ENCODE peak calls at places on chromosomes 6 and 20, in four cellular contexts. P is CD4-positive, alpha-beta T cell; D is B cell; Y is thoracic aorta. S is an unnamed sample.

GRCh38 chr6:36368921-36369880 is 18.3 kb downstream of the ETV7 start:
- DNase-seq in D (no peak), P (no peak), Y (no peak), S (no peak)

GRCh38 chr6:45555981-45556771 is 178.4 kb upstream of the SUPT3H start:
- DNase-seq in Y (no peak), D (no peak), P (no peak), S (no peak)

GRCh38 chr20:41358230-41358629 is 8.4 kb downstream of the EMILIN3 start:
- DNase-seq in D (no peak), Y (no peak), P (no peak), S (no peak)

GRCh38 chr20:2133318-2134183 is 31.9 kb downstream of the STK35 start:
- DNase-seq in D (no peak), P (no peak), Y (no peak), S (no peak)

GRCh38 chr6:64553414-64553813 is 917.8 kb downstream of the PHF3 start:
- DNase-seq in D (no peak), P (no peak), Y (no peak), S (no peak)

GRCh38 chr6:4402477-4402976 is 267.2 kb upstream of the ECI2 start:
- DNase-seq in P (no peak), Y (peak; percentile 15), D (no peak), S (no peak)

GRCh38 chr20:25553819-25554296 is 31.5 kb downstream of the NINL start:
- DNase-seq in Y (no peak), P (no peak), D (no peak), S (no peak)

GRCh38 chr6:20946037-20946436 is 411.8 kb downstream of the CDKAL1 start:
- DNase-seq in P (no peak), D (no peak), Y (no peak), S (no peak)

GRCh38 chr20:33894798-33895197 is 83.7 kb downstream of the CHMP4B start:
- DNase-seq in D (no peak), Y (no peak), P (no peak), S (no peak)

GRCh38 chr6:9388596-9388995 is 953.3 kb upstream of the SLC35B3 start:
- DNase-seq in P (no peak), D (no peak), Y (no peak), S (no peak)

GRCh38 chr20:35743693-35744491 is 1.8 kb upstream of the RBM39 start:
- DNase-seq in D (no peak), P (no peak), Y (no peak), S (no peak)

GRCh38 chr20:50574586-50574985 is 64.4 kb downstream of the PTPN1 start:
- DNase-seq in Y (no peak), D (no peak), P (no peak), S (no peak)

GRCh38 chr6:83592770-83593394 is 80.5 kb downstream of the PRSS35 start:
- DNase-seq in D (no peak), P (no peak), Y (no peak), S (no peak)

GRCh38 chr20:59481082-59482018 is 123.0 kb upstream of the PHACTR3 start:
- DNase-seq in P (no peak), Y (no peak), D (no peak), S (no peak)

GRCh38 chr6:143270026-143270425 is 180.5 kb downstream of the ADAT2 start:
- DNase-seq in D (no peak), Y (no peak), P (no peak), S (no peak)

DNA sequence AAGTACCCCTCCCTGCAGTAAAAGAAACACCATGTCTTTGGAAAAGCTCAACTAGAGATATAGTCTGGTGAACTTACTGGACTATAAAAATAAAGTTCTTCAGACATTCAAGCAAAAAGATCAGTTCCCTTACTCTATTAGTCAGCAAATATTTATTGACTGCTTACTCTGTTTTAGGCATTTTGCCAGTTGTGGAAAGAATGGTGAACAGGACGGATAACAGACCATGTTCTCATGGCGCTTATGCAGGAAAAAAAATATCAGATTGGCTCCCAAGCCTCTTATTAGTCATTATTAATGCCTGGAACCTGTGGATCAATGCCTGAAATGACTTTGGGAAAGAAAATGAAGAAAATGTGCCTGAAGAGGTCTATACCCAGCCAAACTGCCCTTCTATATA is 282.2 kb upstream of the EPHA7 start:
- DNase-seq in P (no peak), D (no peak), Y (no peak), S (no peak)
- TF ChIP-seq CTCF in P (no peak), D (no peak), Y (no peak), S (no peak)

GRCh38 chr6:161104966-161105365 is 113.4 kb downstream of the MAP3K4 start:
- DNase-seq in D (no peak), P (no peak), Y (no peak), S (no peak)

GRCh38 chr6:161101517-161101916 is 109.9 kb downstream of the MAP3K4 start:
- DNase-seq in D (no peak), Y (no peak), P (no peak), S (no peak)

GRCh38 chr6:161095916-161096315 is 104.3 kb downstream of the MAP3K4 start:
- DNase-seq in P (no peak), D (no peak), Y (no peak), S (no peak)

GRCh38 chr6:161103475-161103874 is 111.9 kb downstream of the MAP3K4 start:
- DNase-seq in P (no peak), Y (no peak), D (no peak), S (no peak)

DNA sequence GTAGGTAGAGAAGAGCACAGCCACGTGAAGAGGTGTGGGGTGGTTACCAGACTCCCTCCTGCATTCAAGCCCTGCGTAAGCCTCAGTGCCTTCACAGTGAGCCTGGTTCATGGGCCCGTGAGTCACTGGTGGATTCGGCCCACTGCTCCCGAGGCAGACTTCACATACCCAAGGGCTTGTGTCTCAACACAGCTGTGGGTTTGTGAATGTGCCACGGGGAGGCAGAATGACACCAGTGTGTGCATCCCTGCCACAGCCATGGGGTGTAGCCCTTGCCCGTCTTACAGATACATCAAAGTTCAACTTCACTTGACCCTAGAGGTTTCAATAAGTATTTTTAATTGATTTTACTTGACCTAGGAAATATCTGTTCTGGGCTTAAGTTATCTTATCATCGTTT is 108.5 kb downstream of the MAP3K4 start:
- DNase-seq in P (no peak), D (no peak), Y (no peak), S (no peak)
- TF ChIP-seq CTCF in P (no peak), D (no peak), Y (no peak), S (no peak)

GRCh38 chr6:135774006-135774405 is 77.5 kb upstream of the PDE7B start:
- DNase-seq in P (no peak), Y (no peak), D (no peak), S (no peak)
- TF ChIP-seq CTCF in P (no peak), Y (no peak), D (no peak), S (no peak)

GRCh38 chr6:85449818-85450577 is at the start of gene NT5E:
- DNase-seq in P (no peak), Y (peak; percentile 49), D (peak; percentile 51), S (peak; percentile 50)

GRCh38 chr6:85449388-85449817 is 480 bp upstream of the NT5E start:
- DNase-seq in Y (no peak), D (peak; percentile 50), P (no peak), S (peak; percentile 3)

GRCh38 chr6:85451586-85452306 is 1.9 kb downstream of the NT5E start:
- DNase-seq in Y (no peak), P (no peak), D (no peak), S (no peak)

GRCh38 chr6:85452441-85452881 is 2.6 kb downstream of the NT5E start:
- DNase-seq in D (no peak), P (no peak), Y (no peak), S (no peak)

DNA sequence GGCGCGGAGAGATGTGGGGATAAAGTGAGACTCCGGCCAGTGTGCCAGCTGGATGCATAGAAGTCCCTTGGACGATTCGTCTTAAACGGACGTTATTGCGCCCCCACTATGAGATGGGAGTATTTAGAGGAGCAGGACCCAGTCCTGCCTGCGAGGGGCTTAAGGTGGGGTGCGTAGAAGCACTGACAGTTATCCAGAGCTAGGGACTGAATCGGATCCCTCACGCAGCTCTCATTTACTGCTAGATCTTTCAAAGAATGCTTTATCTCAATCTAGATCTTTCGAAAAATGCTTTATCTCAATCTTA is 648 bp downstream of the NT5E start:
- DNase-seq in D (peak; percentile 35), P (no peak), Y (no peak), S (no peak)
- TF ChIP-seq CTCF in D (no peak), P (no peak), Y (no peak), S (no peak)

DNA sequence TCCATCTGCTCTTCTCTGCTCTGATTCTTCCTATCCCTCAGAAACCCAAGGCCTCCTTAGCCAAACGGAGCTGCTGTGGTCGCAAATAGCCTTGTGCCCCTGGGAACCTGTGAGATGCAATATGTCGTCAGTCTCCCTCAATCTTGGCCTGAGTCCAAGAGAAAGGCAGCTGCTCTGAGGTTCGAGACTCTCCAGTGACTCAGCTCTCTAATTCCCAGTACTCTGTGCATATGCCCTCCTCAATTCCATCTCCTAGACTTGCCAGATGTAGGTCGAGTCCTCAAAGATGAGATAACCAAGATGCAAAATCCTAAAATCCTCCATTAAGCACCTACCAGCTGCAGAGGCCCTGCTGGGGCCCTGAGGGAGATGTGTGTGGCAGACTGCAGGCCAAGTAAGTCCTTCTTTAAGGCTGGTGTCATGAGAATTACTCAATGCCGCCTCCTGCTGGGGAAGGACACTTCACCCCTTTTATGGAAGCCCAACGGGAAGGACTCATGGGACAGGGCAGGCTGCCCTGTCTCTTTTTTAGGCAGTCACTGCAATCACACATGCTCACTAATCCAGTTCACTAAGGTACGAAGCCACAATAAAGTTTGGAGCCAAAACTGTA is 28.5 kb downstream of the C6orf15 start:
- DNase-seq in D (no peak), P (peak; percentile 9), Y (no peak), S (peak; percentile 53)
- TF ChIP-seq CTCF in D (peak; percentile 53), P (no peak), Y (no peak), S (peak; percentile 54)

DNA sequence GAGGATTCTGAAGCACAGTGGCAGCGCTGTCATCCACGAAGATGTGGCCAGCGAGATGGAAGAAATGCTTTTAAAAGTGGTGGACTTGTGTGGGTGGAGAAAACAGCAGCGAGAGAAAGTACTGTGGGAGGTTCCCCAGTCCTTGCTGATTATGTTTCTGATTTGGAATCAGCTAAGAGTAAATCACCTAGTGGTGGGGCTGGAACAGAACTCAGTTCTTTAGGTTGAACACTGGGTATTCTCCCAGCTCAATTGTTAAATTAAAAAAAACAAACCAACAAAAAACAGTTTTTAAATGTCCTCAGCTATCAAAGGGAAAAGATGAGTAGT is 515 bp upstream of the ZNF322 start:
- DNase-seq in D (peak; percentile 53), Y (no peak), P (no peak), S (no peak)
- TF ChIP-seq CTCF in D (peak; percentile 52), Y (peak; percentile 37), P (no peak), S (peak; percentile 52)

DNA sequence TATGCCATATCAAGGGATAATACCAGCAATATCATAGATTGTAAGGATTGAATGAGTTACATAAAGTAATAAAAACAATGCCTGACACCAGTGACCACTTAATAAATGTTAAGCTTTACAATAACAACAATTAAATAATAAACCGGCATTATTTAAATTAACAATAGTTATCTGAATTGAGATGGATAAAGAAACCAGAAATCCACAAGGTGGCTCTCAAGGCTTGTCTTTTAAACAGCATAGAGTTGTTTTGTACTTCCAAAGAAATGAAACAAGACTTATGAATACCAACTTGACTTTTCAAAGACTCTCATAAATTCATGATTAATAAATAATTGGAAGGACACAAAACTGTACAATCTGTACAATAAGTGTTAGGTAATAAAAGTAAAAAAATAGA is 203.1 kb downstream of the ASCC3 start:
- DNase-seq in P (no peak), D (no peak), Y (no peak), S (no peak)
- TF ChIP-seq CTCF in P (no peak), D (no peak), Y (no peak), S (no peak)

GRCh38 chr6:2245103-2245953 is at the start of gene GMDS:
- DNase-seq in P (peak; percentile 72), Y (peak; percentile 43), D (peak; percentile 99), S (peak; percentile 70)
- TF ChIP-seq CTCF in P (no peak), Y (no peak), D (no peak), S (no peak)

S was measured in neural crest cell.